ENCODE peak calls at places on chromosomes 7 and 10, in ten cellular contexts. H is GF-D8; B is activated T-cell treated with anti-CD3 and anti-CD28 coated beads for 24 hours; O is fibroblast of lung; X is A172; A is right atrium auricular region; E is stimulated activated naive B cell treated with anti-CD40 and anti-IgM and Interleukin-4, amounts not matched to agents 10 μg/mL and 1 μg/mL and 100 μg/mL, for 72 hours; M is activated CD4-positive, CD25-positive, alpha-beta regulatory T cell; W is ELR; V is activated CD4-positive, alpha-beta T cell treated with anti-CD3 and anti-CD28 coated beads for 1 hour. P is an unnamed sample.
A peak's percentile ranks its signal among the peaks of the same experiment; 100 is the strongest.

GRCh38 chr7:44685723-44686122 is 62.9 kb upstream of the ZMIZ2 start:
- DNase-seq in E (no peak), V (no peak), H (no peak), X (no peak), A (no peak), O (no peak), W (no peak), B (no peak), M (no peak), P (no peak)

GRCh38 chr10:22479419-22479818 is 134.1 kb downstream of the SPAG6 start:
- DNase-seq in M (no peak), E (no peak), O (no peak), B (no peak), A (no peak), V (no peak), W (no peak), X (no peak), H (no peak), P (no peak)

GRCh38 chr7:155988421-155988820 is 176.2 kb upstream of the SHH start:
- DNase-seq in H (no peak), E (no peak), W (no peak), A (peak; percentile 13), M (no peak), X (no peak), V (no peak), O (no peak), B (no peak), P (no peak)

GRCh38 chr7:30846378-30846777 is 65.3 kb upstream of the AQP1 start:
- DNase-seq in A (no peak), E (no peak), H (no peak), V (no peak), X (peak; percentile 21), B (no peak), M (no peak), O (no peak), W (no peak), P (peak; percentile 68)

GRCh38 chr10:1504286-1504685 is 233.0 kb downstream of the ADARB2 start:
- DNase-seq in M (no peak), V (no peak), A (no peak), W (no peak), H (no peak), O (no peak), E (no peak), X (no peak), B (no peak), P (no peak)

GRCh38 chr7:159102681-159103381 is 41.8 kb downstream of the VIPR2 start:
- DNase-seq in O (no peak), E (no peak), H (no peak), B (no peak), A (no peak), W (no peak), X (no peak), V (no peak), M (no peak), P (peak; percentile 54)

GRCh38 chr10:29883231-29883630 is 176.2 kb downstream of the JCAD start:
- DNase-seq in H (no peak), O (no peak), B (no peak), V (no peak), X (no peak), A (no peak), E (no peak), M (no peak), W (no peak), P (no peak)

GRCh38 chr7:69864283-69864682 is 266.0 kb downstream of the AUTS2 start:
- DNase-seq in B (no peak), V (no peak), H (no peak), E (no peak), W (no peak), X (no peak), O (no peak), M (no peak), A (no peak), P (no peak)

GRCh38 chr10:22681783-22682183 is 32.6 kb downstream of the PIP4K2A start:
- DNase-seq in B (peak; percentile 53), H (no peak), V (no peak), W (peak; percentile 91), X (peak; percentile 71), A (no peak), O (peak; percentile 80), M (peak; percentile 26), E (no peak), P (no peak)

GRCh38 chr7:82044497-82045080 is 274.7 kb upstream of the HGF start:
- DNase-seq in B (no peak), E (no peak), H (no peak), M (no peak), V (no peak), W (peak; percentile 57), O (peak; percentile 41), A (peak; percentile 65), X (peak; percentile 51), P (no peak)

GRCh38 chr7:124489082-124489819 is 276.3 kb downstream of the GPR37 start:
- DNase-seq in B (no peak), V (no peak), M (no peak), W (no peak), E (no peak), H (no peak), A (no peak), X (no peak), O (no peak), P (no peak)

GRCh38 chr10:52486840-52487611 is 172.9 kb downstream of the DKK1 start:
- DNase-seq in W (peak; percentile 96), A (no peak), H (no peak), M (no peak), E (no peak), O (peak; percentile 93), B (no peak), X (peak; percentile 94), V (no peak), P (no peak)

GRCh38 chr7:12722720-12723241 is 35.3 kb downstream of the ARL4A start:
- DNase-seq in V (no peak), H (no peak), A (no peak), E (no peak), X (no peak), B (no peak), W (no peak), O (peak; percentile 30), M (no peak), P (no peak)

GRCh38 chr7:26170663-26171062 is 18.7 kb downstream of the NFE2L3 start:
- DNase-seq in O (no peak), W (no peak), B (no peak), X (no peak), H (no peak), E (no peak), V (no peak), M (no peak), A (no peak), P (no peak)

GRCh38 chr7:22675917-22676343 is 51.1 kb upstream of the IL6 start:
- DNase-seq in E (no peak), M (no peak), O (peak; percentile 90), V (no peak), H (no peak), X (peak; percentile 22), B (no peak), W (peak; percentile 65), A (no peak), P (no peak)

GRCh38 chr7:18530224-18531179 is 35.0 kb downstream of the HDAC9 start:
- DNase-seq in A (no peak), O (no peak), X (no peak), B (no peak), H (no peak), M (no peak), V (no peak), E (peak; percentile 37), W (no peak), P (no peak)

GRCh38 chr7:25964483-25964961 is 187.5 kb upstream of the NFE2L3 start:
- DNase-seq in X (no peak), W (no peak), A (no peak), E (no peak), B (no peak), H (no peak), M (no peak), V (no peak), O (no peak), P (no peak)

GRCh38 chr10:63614371-63614891 is 93.2 kb downstream of the REEP3 start:
- DNase-seq in E (no peak), B (no peak), M (no peak), A (no peak), W (no peak), V (no peak), H (no peak), O (peak; percentile 34), X (no peak), P (no peak)

GRCh38 chr10:112793197-112793921 is 156.7 kb upstream of the TCF7L2 start:
- DNase-seq in V (no peak), M (no peak), B (no peak), W (peak; percentile 30), A (peak; percentile 52), E (no peak), X (no peak), H (no peak), O (peak; percentile 28), P (no peak)

GRCh38 chr7:105691692-105692564 is 110.6 kb upstream of the EFCAB10 start:
- DNase-seq in H (no peak), W (peak; percentile 56), B (peak; percentile 45), O (peak; percentile 71), E (peak; percentile 36), X (peak; percentile 32), M (peak; percentile 77), V (peak; percentile 40), A (peak; percentile 79), P (peak; percentile 70)

GRCh38 chr7:6365451-6365850 is 82.3 kb downstream of the DAGLB start:
- DNase-seq in W (no peak), O (no peak), E (no peak), X (no peak), M (no peak), H (no peak), B (no peak), A (no peak), V (no peak), P (no peak)

GRCh38 chr7:36475371-36475770 is 85.7 kb downstream of the ANLN start:
- DNase-seq in X (no peak), W (no peak), A (no peak), O (no peak), H (no peak), B (no peak), M (no peak), E (no peak), V (no peak), P (no peak)

GRCh38 chr7:44103941-44104879 is at the start of gene AEBP1:
- DNase-seq in H (no peak), E (peak; percentile 39), V (no peak), O (peak; percentile 46), B (no peak), X (no peak), A (no peak), M (no peak), W (peak; percentile 72), P (peak; percentile 77)

GRCh38 chr10:130257897-130258296 is 121.7 kb downstream of the GLRX3 start:
- DNase-seq in A (no peak), E (no peak), H (no peak), M (no peak), B (no peak), X (no peak), V (no peak), W (no peak), O (no peak), P (no peak)